ENCODE peak calls at places on chromosomes 1 and 21, in four cellular contexts. I is SK-N-SH, E is A549, S is HepG2. A is an unnamed sample.

GRCh38 chr1:98210064-98210463 is 289.2 kb upstream of the DPYD start:
- DNase-seq in I (no peak), S (peak), E (peak), A (no peak)

GRCh38 chr1:229303855-229304254 is 32.9 kb downstream of the RAB4A start:
- DNase-seq in I (no peak), S (no peak), E (no peak), A (no peak)

GRCh38 chr1:88998716-88999115 is 6.3 kb upstream of the KYAT3 start:
- DNase-seq in S (peak), I (peak), E (peak), A (no peak)

GRCh38 chr1:182069028-182069466 is 7.5 kb upstream of the ZNF648 start:
- DNase-seq in E (peak), I (peak), S (peak), A (no peak)

GRCh38 chr1:154431586-154432373 is 26.6 kb downstream of the IL6R start:
- DNase-seq in S (no peak), E (peak), I (no peak), A (no peak)

GRCh38 chr1:232613752-232614381 is 16.1 kb downstream of the SIPA1L2 start:
- DNase-seq in I (no peak), S (no peak), E (no peak), A (no peak)

GRCh38 chr1:98048234-98048633 is 127.4 kb upstream of the DPYD start:
- DNase-seq in E (peak), S (peak), I (peak), A (no peak)

GRCh38 chr1:5992814-5993552 is 758 bp upstream of the NPHP4 start:
- DNase-seq in I (peak), S (no peak), E (no peak), A (no peak)

GRCh38 chr1:9181990-9182783 is 52.4 kb upstream of the H6PD start:
- DNase-seq in S (peak), I (peak), E (peak), A (no peak)

GRCh38 chr1:169572184-169572583 is 14.1 kb downstream of the F5 start:
- DNase-seq in E (peak), S (peak), I (no peak), A (no peak)

GRCh38 chr1:158898722-158899121 is 32.6 kb upstream of the PYHIN1 start:
- DNase-seq in I (no peak), E (no peak), S (no peak), A (no peak)

GRCh38 chr1:203675596-203676347 is 49.1 kb downstream of the ATP2B4 start:
- DNase-seq in S (no peak), E (no peak), I (no peak), A (no peak)

GRCh38 chr21:46160563-46161179 is 5.3 kb upstream of the FTCD start:
- DNase-seq in I (peak), E (peak), S (no peak), A (no peak)

GRCh38 chr1:189619682-189620332 is 857.9 kb downstream of the BRINP3 start:
- DNase-seq in E (peak), I (no peak), S (peak), A (no peak)

GRCh38 chr1:177983824-177984528 is 14.1 kb upstream of the SEC16B start:
- DNase-seq in I (peak), E (peak), S (peak), A (no peak)

GRCh38 chr1:205567716-205568115 is 63.2 kb downstream of the CDK18 start:
- DNase-seq in E (no peak), S (no peak), I (no peak), A (no peak)

GRCh38 chr21:45018131-45019075 is 56.0 kb upstream of the ADARB1 start:
- DNase-seq in I (peak), S (no peak), E (no peak), A (no peak)

DNA sequence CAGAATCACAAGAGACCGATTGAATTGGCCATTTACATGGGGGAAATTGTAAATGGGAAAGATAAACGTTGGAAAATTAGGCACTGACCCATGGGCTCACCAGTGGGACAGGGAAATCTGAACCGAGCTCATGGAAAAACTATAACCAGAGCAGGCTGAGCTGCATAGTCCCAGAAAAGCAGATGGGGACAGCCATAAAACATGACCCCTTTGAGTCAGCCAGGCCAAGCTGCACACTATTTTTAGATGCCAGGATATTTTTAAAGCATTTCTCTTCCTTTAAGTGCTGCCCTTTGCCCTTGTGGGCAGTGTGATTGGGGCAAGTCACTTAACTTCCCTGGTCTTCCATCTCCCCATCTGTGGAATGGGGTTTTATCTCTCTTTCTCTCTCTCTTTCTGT is 184.1 kb downstream of the FOXD2 start:
- DNase-seq in S (no peak), E (no peak), I (no peak), A (no peak)
- TF ChIP-seq PBX3 in S (no peak), E (no peak), I (no peak), A (no peak)

DNA sequence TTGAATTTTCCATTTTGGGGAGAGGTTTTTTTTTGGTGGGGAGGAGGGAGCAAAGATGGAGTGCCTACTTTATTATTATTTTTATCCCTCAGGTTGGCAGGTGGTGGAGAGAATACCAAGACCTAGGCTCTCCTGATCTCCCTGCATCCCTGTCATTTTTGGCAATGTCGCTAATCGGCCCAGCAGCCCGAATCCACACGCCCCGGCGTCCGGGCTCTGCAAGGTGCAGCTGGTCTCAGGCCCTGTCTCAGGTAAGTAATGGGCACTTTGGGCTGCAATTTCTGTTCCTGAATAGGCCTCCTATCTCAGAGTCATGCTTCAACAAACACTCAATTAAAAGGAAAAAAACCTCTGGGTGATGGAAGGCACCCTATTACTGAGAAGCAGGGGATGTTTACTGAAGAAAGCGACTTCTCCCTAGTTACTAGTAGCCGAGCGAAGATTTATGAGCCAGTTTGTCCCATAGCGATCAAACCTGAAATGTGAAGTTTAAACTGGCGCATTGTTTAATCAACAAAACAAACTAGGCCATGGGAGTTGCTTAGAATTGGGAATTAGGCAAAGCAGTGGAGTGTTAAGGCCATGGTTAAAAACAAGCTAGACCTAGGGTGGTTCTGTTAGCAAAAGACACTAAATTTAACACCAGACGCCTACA is 137.8 kb downstream of the RWDD3 start:
- DNase-seq in E (no peak), S (no peak), I (no peak), A (no peak)
- TF ChIP-seq PBX3 in E (no peak), S (no peak), I (no peak), A (no peak)

GRCh38 chr1:17112076-17112475 is 7.2 kb downstream of the PADI2 start:
- DNase-seq in I (peak), S (no peak), E (no peak), A (no peak)
- TF ChIP-seq PBX3 in I (no peak), S (no peak), E (no peak), A (no peak)

GRCh38 chr1:226060976-226061792 is 1.3 kb upstream of the H3-3A start:
- DNase-seq in E (peak), I (peak), S (no peak), A (no peak)

GRCh38 chr1:226062558-226063361 is at the start of gene H3-3A:
- DNase-seq in I (peak), S (peak), E (peak), A (peak)

GRCh38 chr1:226061793-226062557 is 541 bp upstream of the H3-3A start:
- DNase-seq in S (peak), E (peak), I (peak), A (no peak)

GRCh38 chr1:226060427-226060826 is 2.1 kb upstream of the H3-3A start:
- DNase-seq in S (no peak), I (no peak), E (no peak), A (no peak)

DNA sequence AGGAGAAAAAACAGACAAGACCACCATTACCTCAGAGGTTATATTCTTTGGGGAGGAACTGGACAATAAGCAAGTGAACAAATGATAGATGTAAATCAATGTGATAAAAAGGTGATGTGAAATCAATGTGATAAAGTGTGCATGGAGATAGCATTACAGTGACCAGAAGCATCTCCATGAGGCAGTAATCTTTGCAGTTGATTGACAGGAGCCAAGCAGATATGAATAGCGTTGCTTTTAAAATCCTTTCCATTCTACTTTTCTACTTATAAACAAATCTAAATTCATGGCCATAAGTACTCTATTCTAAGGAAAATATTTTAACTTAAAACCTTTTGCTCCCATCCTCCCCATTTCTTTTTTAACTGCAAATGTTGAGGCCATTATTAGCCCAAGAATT is 2.8 kb upstream of the H3-3A start:
- DNase-seq in I (no peak), E (no peak), S (no peak), A (no peak)
- TF ChIP-seq PBX3 in I (no peak), E (no peak), S (no peak), A (no peak)

GRCh38 chr1:30318413-30318812 is 405.0 kb downstream of the MATN1 start:
- DNase-seq in S (no peak), E (no peak), I (no peak), A (no peak)

GRCh38 chr1:30320581-30320890 is 402.8 kb downstream of the MATN1 start:
- DNase-seq in E (no peak), S (no peak), I (no peak), A (no peak)

GRCh38 chr1:30319765-30320580 is 403.4 kb downstream of the MATN1 start:
- DNase-seq in S (no peak), E (no peak), I (no peak), A (no peak)

GRCh38 chr1:30317921-30318320 is 405.5 kb downstream of the MATN1 start:
- DNase-seq in E (no peak), I (no peak), S (no peak), A (no peak)

GRCh38 chr1:30318864-30319718 is 404.3 kb downstream of the MATN1 start:
- DNase-seq in S (no peak), I (no peak), E (no peak), A (no peak)
- TF ChIP-seq PBX3 in S (no peak), I (no peak), E (no peak), A (no peak)

GRCh38 chr1:59333626-59334277 is 36.9 kb downstream of the FGGY start:
- DNase-seq in E (no peak), S (no peak), I (no peak), A (no peak)
- TF ChIP-seq PBX3 in E (no peak), S (no peak), I (no peak), A (no peak)

DNA sequence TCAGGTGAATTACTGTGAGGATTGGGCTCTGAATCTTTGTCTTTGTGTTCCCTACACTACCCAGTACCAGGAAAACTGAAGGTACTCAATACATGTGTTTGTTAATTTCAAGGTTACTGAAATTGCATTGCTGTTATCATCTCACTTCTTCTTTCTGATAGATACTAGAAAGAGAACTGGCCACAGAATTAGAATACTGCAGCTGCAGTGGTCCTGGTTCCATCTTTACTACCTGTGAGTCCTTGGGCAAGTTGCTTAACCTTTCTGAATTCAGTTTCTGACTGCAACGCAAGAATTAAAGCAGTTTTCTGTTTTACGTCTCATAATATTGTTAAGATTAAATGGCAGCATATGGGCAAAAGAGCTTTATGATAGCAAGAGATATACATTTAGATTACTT is 263.5 kb downstream of the LMO4 start:
- DNase-seq in E (no peak), S (no peak), I (no peak), A (peak)
- TF ChIP-seq PBX3 in E (no peak), S (no peak), I (no peak), A (no peak)

DNA sequence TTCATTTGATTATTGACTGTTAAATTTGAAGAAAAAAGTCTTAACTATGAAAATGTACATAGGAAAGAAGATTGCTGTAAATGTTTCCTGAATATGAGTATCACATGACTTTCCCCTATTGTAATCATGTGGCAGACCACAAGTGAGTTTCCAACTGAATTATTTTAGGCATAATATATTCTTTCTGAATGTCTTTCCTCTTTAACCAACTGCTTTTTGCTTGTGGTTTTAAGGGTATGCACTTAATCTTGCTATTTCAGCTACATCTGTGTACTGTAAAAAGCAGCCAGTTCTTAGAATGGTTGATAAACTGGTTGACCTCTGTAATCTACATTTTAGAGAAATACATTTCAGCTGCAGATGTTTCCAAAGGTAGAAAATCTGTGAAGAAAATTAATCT is 400.7 kb downstream of the NEGR1 start:
- DNase-seq in I (no peak), E (no peak), S (no peak), A (no peak)
- TF ChIP-seq PBX3 in I (no peak), E (no peak), S (no peak), A (no peak)

GRCh38 chr1:150110066-150110465 is 39.6 kb upstream of the PLEKHO1 start:
- DNase-seq in S (no peak), E (no peak), I (no peak), A (no peak)
- TF ChIP-seq PBX3 in S (no peak), E (no peak), I (no peak), A (no peak)

GRCh38 chr1:22386774-22387173 is 64.9 kb upstream of the ZBTB40 start:
- DNase-seq in E (no peak), S (no peak), I (no peak), A (no peak)
- TF ChIP-seq PBX3 in E (no peak), S (no peak), I (no peak), A (no peak)